ENCODE peak calls at places on chromosomes 5 and 9, in ten cellular contexts. G, R, K, J, W, O, B, Z, C and F are unnamed samples. For H3K9me3, the result is how much of the 10 kb centered on the place peaks cover.

GRCh38 chr9:78130853-78131252 is 99.2 kb upstream of the GNAQ start:
- DNase-seq in G (no peak), R (no peak), K (no peak), J (no peak), W (no peak), O (no peak), B (no peak), Z (no peak), C (no peak), F (no peak)

GRCh38 chr9:113964740-113965095 is 88.6 kb downstream of the ZNF618 start:
- DNase-seq in G (no peak), R (no peak), K (no peak), J (no peak), W (no peak), O (no peak), B (no peak), Z (no peak), C (no peak), F (no peak)

GRCh38 chr5:83632874-83633273 is 87.8 kb downstream of the HAPLN1 start:
- DNase-seq in G (peak), R (no peak), K (no peak), J (no peak), W (no peak), O (no peak), B (no peak), Z (no peak), C (no peak), F (no peak)

GRCh38 chr9:91489391-91489899 is 65.8 kb upstream of the NFIL3 start:
- DNase-seq in G (no peak), R (no peak), K (no peak), J (no peak), W (no peak), O (no peak), B (no peak), Z (no peak), C (no peak), F (no peak)

GRCh38 chr5:43066799-43067741 is 27.0 kb upstream of the ANXA2R start:
- DNase-seq in G (peak), R (peak), K (peak), J (peak), W (peak), O (peak), B (peak), Z (peak), C (peak), F (peak)

GRCh38 chr9:120435066-120435465 is 144.9 kb downstream of the CDK5RAP2 start:
- DNase-seq in G (no peak), R (no peak), K (no peak), J (no peak), W (no peak), O (no peak), B (no peak), Z (no peak), C (no peak), F (no peak)

GRCh38 chr9:135520916-135521607 is at the start of gene LCN1:
- DNase-seq in G (no peak), R (no peak), K (no peak), J (no peak), W (no peak), O (no peak), B (no peak), Z (no peak), C (peak), F (no peak)

GRCh38 chr9:126502417-126503332 is 111.1 kb upstream of the LMX1B start:
- DNase-seq in G (no peak), R (no peak), K (no peak), J (no peak), W (no peak), O (no peak), B (peak), Z (no peak), C (no peak), F (no peak)

GRCh38 chr5:76384705-76385104 is 18.4 kb upstream of the IQGAP2 start:
- DNase-seq in G (no peak), R (no peak), K (no peak), J (no peak), W (no peak), O (no peak), B (no peak), Z (no peak), C (no peak), F (no peak)

GRCh38 chr9:36991516-36992134 is 42.4 kb downstream of the PAX5 start:
- DNase-seq in G (peak), R (no peak), K (no peak), J (peak), W (peak), O (no peak), B (no peak), Z (no peak), C (peak), F (no peak)

GRCh38 chr5:167653645-167654106 is 637.8 kb upstream of the WWC1 start:
- DNase-seq in G (no peak), R (no peak), K (no peak), J (no peak), W (peak), O (no peak), B (no peak), Z (no peak), C (no peak), F (no peak)

GRCh38 chr9:93649610-93650261 is 73.4 kb downstream of the PHF2 start:
- DNase-seq in G (no peak), R (no peak), K (no peak), J (no peak), W (no peak), O (no peak), B (no peak), Z (peak), C (no peak), F (no peak)

GRCh38 chr5:129930221-129930620 is 26.0 kb downstream of the CHSY3 start:
- DNase-seq in G (no peak), R (no peak), K (no peak), J (no peak), W (no peak), O (no peak), B (no peak), Z (no peak), C (no peak), F (no peak)

GRCh38 chr5:173371400-173371799 is 43.2 kb upstream of the STC2 start:
- DNase-seq in G (no peak), R (no peak), K (no peak), J (no peak), W (no peak), O (no peak), B (no peak), Z (no peak), C (no peak), F (no peak)

GRCh38 chr9:389758-390157 is 175.1 kb downstream of the DOCK8 start:
- DNase-seq in G (no peak), R (no peak), K (no peak), J (no peak), W (no peak), O (no peak), B (no peak), Z (peak), C (no peak), F (no peak)

GRCh38 chr5:40446910-40447309 is 232.8 kb upstream of the PTGER4 start:
- DNase-seq in G (no peak), R (peak), K (no peak), J (no peak), W (peak), O (peak), B (no peak), Z (peak), C (no peak), F (no peak)

GRCh38 chr9:21060919-21061561 is 16.7 kb downstream of the IFNB1 start:
- DNase-seq in G (no peak), R (no peak), K (no peak), J (no peak), W (no peak), O (no peak), B (no peak), Z (no peak), C (no peak), F (no peak)

GRCh38 chr9:74500584-74500924 is 3.4 kb downstream of the RORB start:
- DNase-seq in G (no peak), R (no peak), K (no peak), J (peak), W (no peak), O (no peak), B (no peak), Z (no peak), C (no peak), F (no peak)

GRCh38 chr5:2686296-2686695 is 65.2 kb downstream of the IRX2 start:
- DNase-seq in G (no peak), R (no peak), K (no peak), J (no peak), W (no peak), O (no peak), B (no peak), Z (no peak), C (no peak), F (no peak)

GRCh38 chr5:93611900-93612898 is 29.2 kb downstream of the NR2F1 start:
- DNase-seq in G (no peak), R (no peak), K (no peak), J (peak), W (no peak), O (no peak), B (no peak), Z (no peak), C (no peak), F (no peak)

GRCh38 chr9:19935422-19935821 is 146.6 kb upstream of the SLC24A2 start:
- DNase-seq in G (no peak), R (no peak), K (no peak), J (no peak), W (no peak), O (no peak), B (no peak), Z (no peak), C (no peak), F (no peak)

GRCh38 chr5:154648706-154649105 is 106.5 kb upstream of the LARP1 start:
- DNase-seq in G (no peak), R (no peak), K (no peak), J (no peak), W (no peak), O (no peak), B (no peak), Z (no peak), C (peak), F (no peak)

GRCh38 chr5:146016764-146017484 is 80.5 kb downstream of the SH3RF2 start:
- DNase-seq in G (no peak), R (no peak), K (no peak), J (no peak), W (no peak), O (no peak), B (no peak), Z (no peak), C (no peak), F (no peak)

GRCh38 chr5:52041843-52042242 is 658.6 kb downstream of the ISL1 start:
- DNase-seq in G (no peak), R (no peak), K (no peak), J (no peak), W (no peak), O (no peak), B (no peak), Z (no peak), C (no peak), F (no peak)

GRCh38 chr5:52043137-52043536 is 659.9 kb downstream of the ISL1 start:
- DNase-seq in G (no peak), R (no peak), K (no peak), J (no peak), W (no peak), O (no peak), B (no peak), Z (no peak), C (no peak), F (no peak)

DNA sequence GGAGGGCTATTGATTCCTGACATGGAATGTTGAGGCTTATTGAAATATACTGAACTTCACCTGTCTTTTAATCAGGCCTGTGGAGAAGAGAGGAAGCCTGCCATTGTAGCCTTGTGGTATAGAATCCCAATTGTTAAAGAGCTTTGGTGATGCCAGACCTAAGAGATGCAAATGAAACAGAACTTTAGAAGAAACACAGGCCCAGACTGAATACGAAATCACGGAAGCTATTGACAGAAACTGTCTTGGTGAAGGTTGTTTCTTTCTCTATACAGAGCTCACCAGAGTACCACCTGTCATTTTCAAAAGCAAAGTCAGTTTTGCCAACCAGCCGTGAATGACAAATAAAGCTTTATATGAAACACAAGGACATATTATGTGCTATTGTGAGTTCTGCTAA is 660.3 kb downstream of the ISL1 start:
- DNase-seq in G (no peak), R (no peak), K (no peak), J (no peak), W (no peak), O (no peak), B (no peak), Z (no peak), C (no peak), F (no peak)
- TF ChIP-seq POLR2AphosphoS5 in G (no peak), R (no peak), K (no peak), J (no peak), W (no peak), O (no peak), B (no peak), Z (no peak), C (no peak), F (no peak)

GRCh38 chr5:92500752-92501151 is 1080.3 kb downstream of the NR2F1-AS1 start:
- DNase-seq in G (no peak), R (no peak), K (no peak), J (no peak), W (no peak), O (no peak), B (no peak), Z (no peak), C (no peak), F (no peak)

GRCh38 chr5:92505145-92505544 is 1075.9 kb downstream of the NR2F1-AS1 start:
- DNase-seq in G (no peak), R (no peak), K (no peak), J (no peak), W (no peak), O (no peak), B (no peak), Z (no peak), C (no peak), F (no peak)

GRCh38 chr5:92504346-92504745 is 1076.7 kb downstream of the NR2F1-AS1 start:
- DNase-seq in G (no peak), R (no peak), K (no peak), J (no peak), W (no peak), O (no peak), B (no peak), Z (no peak), C (no peak), F (no peak)

GRCh38 chr5:92508271-92508670 is 1072.7 kb downstream of the NR2F1-AS1 start:
- DNase-seq in G (no peak), R (no peak), K (no peak), J (no peak), W (no peak), O (no peak), B (no peak), Z (no peak), C (no peak), F (no peak)

GRCh38 chr5:92505925-92506324 is 1075.1 kb downstream of the NR2F1-AS1 start:
- DNase-seq in G (no peak), R (no peak), K (no peak), J (no peak), W (no peak), O (no peak), B (no peak), Z (no peak), C (no peak), F (no peak)
- H3K4me3 ChIP-seq in G (no peak), R (no peak), K (peak), J (peak), W (no peak), O (peak), B (no peak), Z (no peak), C (no peak), F (no peak)

GRCh38 chr5:26812714-26813113 is 225.7 kb downstream of the CDH9 start:
- DNase-seq in G (no peak), R (no peak), K (no peak), J (no peak), W (no peak), O (no peak), B (peak), Z (no peak), C (no peak), F (no peak)

GRCh38 chr5:26805076-26805475 is 233.3 kb downstream of the CDH9 start:
- DNase-seq in G (no peak), R (no peak), K (no peak), J (no peak), W (no peak), O (no peak), B (no peak), Z (no peak), C (no peak), F (no peak)

GRCh38 chr5:26813235-26813634 is 225.2 kb downstream of the CDH9 start:
- DNase-seq in G (no peak), R (no peak), K (no peak), J (no peak), W (no peak), O (no peak), B (no peak), Z (no peak), C (no peak), F (no peak)

GRCh38 chr5:26802944-26803343 is 235.4 kb downstream of the CDH9 start:
- DNase-seq in G (no peak), R (no peak), K (no peak), J (no peak), W (no peak), O (no peak), B (no peak), Z (no peak), C (no peak), F (no peak)

DNA sequence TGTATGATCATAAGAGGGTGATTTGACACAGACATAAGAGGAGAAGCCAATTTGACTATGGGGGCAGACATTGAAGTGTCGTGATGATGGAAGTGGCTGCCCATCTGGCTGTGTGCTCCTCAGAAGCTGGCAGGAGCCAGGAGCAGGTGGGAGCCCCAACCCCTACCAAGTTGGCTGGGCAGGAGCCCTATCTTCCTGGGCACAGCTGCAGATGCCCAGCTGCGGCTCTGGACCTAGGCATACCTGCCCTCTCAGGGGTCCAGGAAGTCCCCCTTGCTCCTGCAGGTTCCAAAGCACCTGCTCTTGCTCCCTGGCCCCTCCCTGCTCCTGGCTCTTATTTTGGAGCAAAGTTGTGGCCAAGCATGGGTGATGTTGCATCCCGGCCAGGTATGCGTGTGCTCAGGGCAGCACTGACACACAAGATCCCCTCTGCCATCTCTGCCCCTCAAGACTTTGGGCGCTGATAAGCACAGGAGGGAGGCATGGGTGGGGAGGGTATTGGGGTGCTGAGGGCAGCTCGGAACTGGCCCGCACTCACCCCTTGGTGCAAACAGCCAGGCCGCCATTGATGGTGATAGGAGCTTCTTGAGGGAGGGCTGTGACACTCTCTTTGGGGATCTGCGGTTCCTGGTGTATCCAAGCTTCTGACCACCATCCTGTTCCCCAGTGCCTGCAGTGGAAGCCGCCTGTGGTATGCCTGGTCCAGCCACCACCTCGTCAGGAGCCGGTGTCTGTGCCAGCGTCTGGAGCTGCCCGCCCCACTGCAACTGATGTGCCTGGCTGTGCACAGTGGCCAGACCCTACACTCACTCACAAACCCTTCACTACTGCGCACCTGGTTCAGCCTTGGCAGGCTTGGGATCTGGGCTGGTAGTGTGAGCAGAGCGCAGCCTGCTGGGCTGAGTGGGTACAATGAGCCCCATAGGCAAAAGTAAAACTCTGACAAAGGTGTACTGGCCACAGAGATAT is 230.9 kb downstream of the CDH9 start:
- DNase-seq in G (no peak), R (no peak), K (no peak), J (no peak), W (no peak), O (no peak), B (peak), Z (no peak), C (no peak), F (no peak)
- H3K9me3 ChIP-seq in G (under half), R (under half), K (under half), J (under half), W (under half), O (under half), B (under half), Z (under half), C (under half), F (under half)

GRCh38 chr9:71781391-71781790 is 13.1 kb upstream of the CEMIP2 start:
- DNase-seq in G (no peak), R (no peak), K (no peak), J (no peak), W (no peak), O (no peak), B (no peak), Z (no peak), C (no peak), F (no peak)

GRCh38 chr9:71778085-71778484 is 9.8 kb upstream of the CEMIP2 start:
- DNase-seq in G (no peak), R (no peak), K (no peak), J (no peak), W (no peak), O (peak), B (no peak), Z (no peak), C (no peak), F (no peak)

GRCh38 chr9:71780953-71781352 is 12.6 kb upstream of the CEMIP2 start:
- DNase-seq in G (no peak), R (no peak), K (no peak), J (no peak), W (no peak), O (no peak), B (no peak), Z (no peak), C (no peak), F (no peak)

GRCh38 chr9:71783120-71783523 is 14.8 kb upstream of the CEMIP2 start:
- DNase-seq in G (no peak), R (no peak), K (no peak), J (no peak), W (no peak), O (peak), B (no peak), Z (peak), C (peak), F (no peak)
- TF ChIP-seq POLR2AphosphoS5 in G (no peak), R (no peak), K (no peak), J (no peak), W (no peak), O (no peak), B (no peak), Z (peak), C (no peak), F (peak)